ENCODE peak calls at places on chromosomes 7 and 10, in eight cellular contexts. One of them, this sample, is unnamed.

GRCh38 chr7:96508371-96508770 is 186.5 kb upstream of the SLC25A13 start:
- DNase-seq in NCI-H345: no peak
- DNase-seq in mesendoderm: no peak
- DNase-seq in adipocyte: peak; percentile 94
- DNase-seq in activated CD4-positive, alpha-beta T cell treated with anti-CD3 and anti-CD28 coated beads for 4 hours: no peak
- DNase-seq in hippocampal formation: no peak
- DNase-seq in lung microvascular endothelial cell: peak; percentile 59
- DNase-seq in fibroblast of lung: peak; percentile 22
- DNase-seq in this sample: no peak

GRCh38 chr7:14973712-14974428 is 71.3 kb upstream of the DGKB start:
- DNase-seq in fibroblast of lung: peak; percentile 2
- DNase-seq in adipocyte: peak; percentile 2
- DNase-seq in mesendoderm: no peak
- DNase-seq in activated CD4-positive, alpha-beta T cell treated with anti-CD3 and anti-CD28 coated beads for 4 hours: no peak
- DNase-seq in hippocampal formation: no peak
- DNase-seq in NCI-H345: no peak
- DNase-seq in lung microvascular endothelial cell: no peak
- DNase-seq in this sample: no peak

GRCh38 chr10:132328130-132328529 is 3.9 kb upstream of the LRRC27 start:
- DNase-seq in NCI-H345: no peak
- DNase-seq in mesendoderm: no peak
- DNase-seq in fibroblast of lung: no peak
- DNase-seq in lung microvascular endothelial cell: no peak
- DNase-seq in hippocampal formation: no peak
- DNase-seq in adipocyte: no peak
- DNase-seq in activated CD4-positive, alpha-beta T cell treated with anti-CD3 and anti-CD28 coated beads for 4 hours: no peak
- DNase-seq in this sample: no peak

GRCh38 chr7:72674394-72674793 is 153.6 kb downstream of the TYW1B start:
- DNase-seq in activated CD4-positive, alpha-beta T cell treated with anti-CD3 and anti-CD28 coated beads for 4 hours: no peak
- DNase-seq in fibroblast of lung: no peak
- DNase-seq in adipocyte: no peak
- DNase-seq in NCI-H345: no peak
- DNase-seq in lung microvascular endothelial cell: no peak
- DNase-seq in hippocampal formation: no peak
- DNase-seq in mesendoderm: no peak
- DNase-seq in this sample: no peak

GRCh38 chr10:77398986-77399755 is 238.4 kb downstream of the KCNMA1 start:
- DNase-seq in NCI-H345: no peak
- DNase-seq in activated CD4-positive, alpha-beta T cell treated with anti-CD3 and anti-CD28 coated beads for 4 hours: no peak
- DNase-seq in mesendoderm: no peak
- DNase-seq in adipocyte: no peak
- DNase-seq in fibroblast of lung: no peak
- DNase-seq in lung microvascular endothelial cell: no peak
- DNase-seq in hippocampal formation: no peak
- DNase-seq in this sample: no peak

GRCh38 chr7:103132995-103133688 is 15.8 kb downstream of the NAPEPLD start:
- DNase-seq in lung microvascular endothelial cell: no peak
- DNase-seq in adipocyte: no peak
- DNase-seq in mesendoderm: no peak
- DNase-seq in activated CD4-positive, alpha-beta T cell treated with anti-CD3 and anti-CD28 coated beads for 4 hours: no peak
- DNase-seq in hippocampal formation: no peak
- DNase-seq in NCI-H345: no peak
- DNase-seq in fibroblast of lung: no peak
- DNase-seq in this sample: no peak

GRCh38 chr7:128151646-128152045 is 89.4 kb upstream of the LEP start:
- DNase-seq in lung microvascular endothelial cell: no peak
- DNase-seq in mesendoderm: no peak
- DNase-seq in NCI-H345: no peak
- DNase-seq in adipocyte: no peak
- DNase-seq in hippocampal formation: no peak
- DNase-seq in fibroblast of lung: no peak
- DNase-seq in activated CD4-positive, alpha-beta T cell treated with anti-CD3 and anti-CD28 coated beads for 4 hours: no peak
- DNase-seq in this sample: no peak

GRCh38 chr7:45070254-45070642 is 18.5 kb downstream of the NACAD start:
- DNase-seq in NCI-H345: no peak
- DNase-seq in lung microvascular endothelial cell: no peak
- DNase-seq in fibroblast of lung: no peak
- DNase-seq in activated CD4-positive, alpha-beta T cell treated with anti-CD3 and anti-CD28 coated beads for 4 hours: no peak
- DNase-seq in mesendoderm: no peak
- DNase-seq in adipocyte: no peak
- DNase-seq in hippocampal formation: no peak
- DNase-seq in this sample: no peak

GRCh38 chr7:122198581-122198980 is 54.5 kb upstream of the AASS start:
- DNase-seq in adipocyte: no peak
- DNase-seq in activated CD4-positive, alpha-beta T cell treated with anti-CD3 and anti-CD28 coated beads for 4 hours: no peak
- DNase-seq in hippocampal formation: no peak
- DNase-seq in NCI-H345: no peak
- DNase-seq in fibroblast of lung: no peak
- DNase-seq in mesendoderm: peak; percentile 76
- DNase-seq in lung microvascular endothelial cell: no peak
- DNase-seq in this sample: no peak

GRCh38 chr10:110105873-110106272 is 98.1 kb downstream of the ADD3 start:
- DNase-seq in lung microvascular endothelial cell: no peak
- DNase-seq in fibroblast of lung: no peak
- DNase-seq in hippocampal formation: no peak
- DNase-seq in mesendoderm: no peak
- DNase-seq in NCI-H345: no peak
- DNase-seq in activated CD4-positive, alpha-beta T cell treated with anti-CD3 and anti-CD28 coated beads for 4 hours: no peak
- DNase-seq in adipocyte: no peak
- DNase-seq in this sample: no peak

GRCh38 chr7:3106353-3106752 is 62.7 kb upstream of the CARD11 start:
- DNase-seq in adipocyte: no peak
- DNase-seq in lung microvascular endothelial cell: no peak
- DNase-seq in mesendoderm: no peak
- DNase-seq in activated CD4-positive, alpha-beta T cell treated with anti-CD3 and anti-CD28 coated beads for 4 hours: no peak
- DNase-seq in NCI-H345: no peak
- DNase-seq in fibroblast of lung: no peak
- DNase-seq in hippocampal formation: no peak
- DNase-seq in this sample: no peak

GRCh38 chr10:72001026-72001380 is 36.8 kb downstream of the CHST3 start:
- DNase-seq in lung microvascular endothelial cell: peak; percentile 53
- DNase-seq in activated CD4-positive, alpha-beta T cell treated with anti-CD3 and anti-CD28 coated beads for 4 hours: no peak
- DNase-seq in hippocampal formation: no peak
- DNase-seq in NCI-H345: no peak
- DNase-seq in fibroblast of lung: no peak
- DNase-seq in mesendoderm: no peak
- DNase-seq in adipocyte: peak; percentile 49
- DNase-seq in this sample: no peak

GRCh38 chr10:49187950-49188761 is at the start of gene TMEM273:
- DNase-seq in fibroblast of lung: no peak
- DNase-seq in hippocampal formation: peak; percentile 79
- DNase-seq in adipocyte: no peak
- DNase-seq in activated CD4-positive, alpha-beta T cell treated with anti-CD3 and anti-CD28 coated beads for 4 hours: peak; percentile 41
- DNase-seq in lung microvascular endothelial cell: peak; percentile 60
- DNase-seq in NCI-H345: no peak
- DNase-seq in mesendoderm: no peak
- DNase-seq in this sample: peak; percentile 82

GRCh38 chr10:113230018-113230610 is 280.1 kb downstream of the TCF7L2 start:
- DNase-seq in lung microvascular endothelial cell: no peak
- DNase-seq in hippocampal formation: no peak
- DNase-seq in NCI-H345: no peak
- DNase-seq in fibroblast of lung: no peak
- DNase-seq in adipocyte: peak; percentile 38
- DNase-seq in mesendoderm: peak; percentile 38
- DNase-seq in activated CD4-positive, alpha-beta T cell treated with anti-CD3 and anti-CD28 coated beads for 4 hours: no peak
- DNase-seq in this sample: no peak

GRCh38 chr7:127871226-127871625 is 160.0 kb downstream of the LRRC4 start:
- DNase-seq in mesendoderm: no peak
- DNase-seq in fibroblast of lung: no peak
- DNase-seq in adipocyte: no peak
- DNase-seq in activated CD4-positive, alpha-beta T cell treated with anti-CD3 and anti-CD28 coated beads for 4 hours: no peak
- DNase-seq in hippocampal formation: no peak
- DNase-seq in NCI-H345: no peak
- DNase-seq in lung microvascular endothelial cell: no peak
- DNase-seq in this sample: no peak

GRCh38 chr7:157905740-157906461 is 569.1 kb downstream of the DNAJB6 start:
- DNase-seq in activated CD4-positive, alpha-beta T cell treated with anti-CD3 and anti-CD28 coated beads for 4 hours: no peak
- DNase-seq in mesendoderm: peak; percentile 56
- DNase-seq in hippocampal formation: no peak
- DNase-seq in adipocyte: no peak
- DNase-seq in fibroblast of lung: no peak
- DNase-seq in NCI-H345: peak; percentile 10
- DNase-seq in lung microvascular endothelial cell: no peak
- DNase-seq in this sample: no peak

GRCh38 chr7:92303761-92304160 is 58.0 kb downstream of the ANKIB1 start:
- DNase-seq in NCI-H345: no peak
- DNase-seq in lung microvascular endothelial cell: no peak
- DNase-seq in activated CD4-positive, alpha-beta T cell treated with anti-CD3 and anti-CD28 coated beads for 4 hours: no peak
- DNase-seq in adipocyte: no peak
- DNase-seq in fibroblast of lung: no peak
- DNase-seq in hippocampal formation: no peak
- DNase-seq in mesendoderm: no peak
- DNase-seq in this sample: no peak

GRCh38 chr10:45470098-45471012 is 96.3 kb downstream of the ALOX5 start:
- DNase-seq in fibroblast of lung: peak; percentile 86
- DNase-seq in adipocyte: peak; percentile 18
- DNase-seq in NCI-H345: no peak
- DNase-seq in mesendoderm: peak; percentile 86
- DNase-seq in hippocampal formation: no peak
- DNase-seq in activated CD4-positive, alpha-beta T cell treated with anti-CD3 and anti-CD28 coated beads for 4 hours: peak; percentile 29
- DNase-seq in lung microvascular endothelial cell: peak; percentile 22
- DNase-seq in this sample: no peak

GRCh38 chr7:16359201-16359600 is 62.1 kb downstream of the CRPPA start:
- DNase-seq in activated CD4-positive, alpha-beta T cell treated with anti-CD3 and anti-CD28 coated beads for 4 hours: no peak
- DNase-seq in fibroblast of lung: no peak
- DNase-seq in adipocyte: no peak
- DNase-seq in lung microvascular endothelial cell: no peak
- DNase-seq in mesendoderm: no peak
- DNase-seq in hippocampal formation: no peak
- DNase-seq in NCI-H345: no peak
- DNase-seq in this sample: no peak

GRCh38 chr7:23539494-23539907 is 7.7 kb upstream of the TRA2A start:
- DNase-seq in hippocampal formation: no peak
- DNase-seq in lung microvascular endothelial cell: no peak
- DNase-seq in fibroblast of lung: no peak
- DNase-seq in NCI-H345: no peak
- DNase-seq in activated CD4-positive, alpha-beta T cell treated with anti-CD3 and anti-CD28 coated beads for 4 hours: no peak
- DNase-seq in mesendoderm: no peak
- DNase-seq in adipocyte: no peak
- DNase-seq in this sample: no peak

This sample was measured in substantia nigra.